ENCODE peak calls at places on chromosomes 5 and 9, in six cellular contexts. Q is IMR-90, P is H1, I is mesendoderm, F is mesenchymal stem cell, N is trophoblast cell. O is an unnamed sample.

GRCh38 chr5:150346592-150346991 is 10.9 kb upstream of the TCOF1 start:
- DNase-seq in P (no peak), N (no peak), Q (no peak), F (no peak), I (no peak), O (no peak)

GRCh38 chr5:154868702-154869101 is 10.3 kb downstream of the CNOT8 start:
- DNase-seq in F (no peak), P (no peak), N (no peak), I (peak; percentile 81), Q (peak; percentile 8), O (no peak)

GRCh38 chr5:7884491-7885273 is 15.7 kb downstream of the MTRR start:
- DNase-seq in F (no peak), P (no peak), Q (no peak), I (no peak), N (no peak), O (no peak)

GRCh38 chr5:136420168-136420916 is 55.0 kb upstream of the TRPC7 start:
- DNase-seq in P (no peak), Q (no peak), F (no peak), N (no peak), I (peak; percentile 34), O (no peak)

GRCh38 chr9:34675874-34676273 is 13.4 kb upstream of the CCL27 start:
- DNase-seq in F (no peak), P (no peak), I (no peak), Q (no peak), N (no peak), O (no peak)

GRCh38 chr9:111094433-111095421 is 56.5 kb upstream of the LPAR1 start:
- DNase-seq in F (peak; percentile 78), P (no peak), Q (peak; percentile 90), N (peak; percentile 2), I (no peak), O (no peak)

GRCh38 chr5:10635257-10635860 is 71.5 kb downstream of the ANKRD33B start:
- DNase-seq in Q (peak; percentile 80), N (peak; percentile 31), F (peak; percentile 42), I (no peak), P (no peak), O (no peak)

GRCh38 chr9:124695280-124695890 is 75.7 kb downstream of the NR6A1 start:
- DNase-seq in P (no peak), I (no peak), N (peak; percentile 95), Q (peak; percentile 37), F (peak; percentile 70), O (no peak)

GRCh38 chr5:28850320-28850921 is 1812.0 kb upstream of the CDH9 start:
- DNase-seq in F (no peak), N (peak; percentile 7), P (no peak), Q (no peak), I (peak; percentile 27), O (no peak)

GRCh38 chr9:124342946-124343485 is 72.2 kb downstream of the PSMB7 start:
- DNase-seq in P (no peak), I (peak; percentile 51), Q (peak; percentile 94), N (no peak), F (peak; percentile 87), O (peak; percentile 40)

GRCh38 chr9:81893929-81894328 is 34.3 kb upstream of the SPATA31D4 start:
- DNase-seq in N (no peak), Q (peak; percentile 69), F (peak; percentile 26), I (no peak), P (no peak), O (no peak)

GRCh38 chr5:58462154-58462553 is 2.3 kb upstream of the PLK2 start:
- DNase-seq in N (no peak), Q (no peak), P (no peak), F (peak; percentile 76), I (no peak), O (no peak)

GRCh38 chr5:171850354-171850947 is 64.8 kb downstream of the SMIM23 start:
- DNase-seq in P (no peak), I (peak; percentile 90), Q (no peak), F (peak; percentile 10), N (peak; percentile 29), O (peak; percentile 48)

GRCh38 chr5:172377856-172378255 is 76.5 kb downstream of the SH3PXD2B start:
- DNase-seq in F (no peak), I (no peak), P (no peak), Q (no peak), N (no peak), O (no peak)

GRCh38 chr5:78644741-78645300 is 3.8 kb downstream of the LHFPL2 start:
- DNase-seq in P (no peak), N (no peak), F (no peak), Q (peak; percentile 53), I (no peak), O (no peak)

GRCh38 chr5:141858084-141858765 is 20.0 kb downstream of the PCDH1 start:
- DNase-seq in I (peak; percentile 86), N (no peak), Q (no peak), P (no peak), F (no peak), O (no peak)

GRCh38 chr9:91898451-91899433 is 51.3 kb downstream of the ROR2 start:
- DNase-seq in P (no peak), Q (peak; percentile 50), N (peak; percentile 1), F (peak; percentile 82), I (peak; percentile 90), O (no peak)

GRCh38 chr9:11946521-11946920 is 746.7 kb upstream of the TYRP1 start:
- DNase-seq in F (peak; percentile 59), Q (no peak), N (no peak), I (no peak), P (no peak), O (no peak)

GRCh38 chr5:159851053-159851452 is 65.2 kb upstream of the ADRA1B start:
- DNase-seq in F (no peak), N (no peak), P (no peak), I (no peak), Q (peak; percentile 17), O (no peak)

GRCh38 chr9:68912561-68912960 is 101.4 kb downstream of the PRKACG start:
- DNase-seq in Q (no peak), I (no peak), N (no peak), P (no peak), F (no peak), O (no peak)

GRCh38 chr5:66554211-66554610 is 42.0 kb upstream of the MAST4 start:
- DNase-seq in N (peak; percentile 88), Q (no peak), I (no peak), F (no peak), P (no peak), O (no peak)

GRCh38 chr5:24268482-24269056 is 376.2 kb downstream of the CDH10 start:
- DNase-seq in F (no peak), I (no peak), N (no peak), Q (no peak), P (no peak), O (no peak)

GRCh38 chr9:87310827-87311564 is 186.7 kb upstream of the DAPK1 start:
- DNase-seq in Q (no peak), I (no peak), P (no peak), F (no peak), N (no peak), O (no peak)

GRCh38 chr5:95773325-95774059 is 42.4 kb downstream of the RHOBTB3 start:
- DNase-seq in P (no peak), Q (peak; percentile 90), F (peak; percentile 75), N (no peak), I (no peak), O (no peak)

GRCh38 chr5:132207783-132208182 is 19.9 kb downstream of the P4HA2 start:
- DNase-seq in F (no peak), Q (no peak), I (peak; percentile 18), P (no peak), N (no peak), O (no peak)

GRCh38 chr5:7096294-7096693 is 299.6 kb upstream of the ADCY2 start:
- DNase-seq in P (no peak), N (no peak), I (no peak), Q (no peak), F (no peak), O (no peak)

GRCh38 chr5:68290260-68290674 is 74.7 kb downstream of the PIK3R1 start:
- DNase-seq in F (peak; percentile 53), Q (peak; percentile 54), N (no peak), I (no peak), P (no peak), O (no peak)

DNA sequence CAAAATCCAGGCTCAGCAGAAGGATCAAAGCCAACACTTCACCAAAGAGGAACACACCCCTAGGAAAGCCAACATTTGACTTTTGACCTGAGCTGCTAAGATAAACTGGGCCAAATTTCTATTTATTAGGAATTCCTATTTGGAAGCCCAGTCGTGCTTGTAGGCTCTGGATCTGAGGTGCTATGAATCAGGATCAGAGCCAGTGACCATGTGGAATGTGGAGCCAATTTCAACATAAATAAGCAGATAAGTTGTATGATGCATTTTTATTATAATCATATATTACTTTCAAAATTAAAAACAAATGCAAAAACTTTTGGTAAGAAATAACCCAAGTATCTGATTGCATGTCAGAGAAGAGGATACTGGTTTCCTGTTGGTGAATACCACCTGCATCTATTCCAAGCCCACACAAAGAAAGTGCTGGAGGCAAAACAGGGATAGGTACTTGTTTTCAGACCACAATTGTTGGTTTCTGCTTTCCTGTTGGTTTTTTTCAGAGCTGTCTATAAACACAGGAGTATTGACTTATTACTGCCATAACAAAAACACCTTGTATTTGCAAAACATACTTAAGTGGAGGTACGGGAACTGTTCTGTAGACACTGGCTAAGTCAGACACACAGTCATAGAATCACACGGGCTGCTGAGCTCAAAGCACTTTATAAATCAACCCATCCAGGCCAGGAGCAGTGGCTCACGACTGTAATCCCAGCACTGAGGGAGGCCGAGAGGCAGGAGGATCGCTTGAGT is 52.8 kb downstream of the ARL15 start:
- DNase-seq in Q (peak; percentile 29), P (no peak), I (no peak), N (no peak), F (no peak), O (no peak)
- H2AK5ac ChIP-seq in Q (no peak overlapping the region), P (no peak overlapping the region), I (no peak overlapping the region), N (no peak overlapping the region), F (no peak overlapping the region), O (no peak overlapping the region)

DNA sequence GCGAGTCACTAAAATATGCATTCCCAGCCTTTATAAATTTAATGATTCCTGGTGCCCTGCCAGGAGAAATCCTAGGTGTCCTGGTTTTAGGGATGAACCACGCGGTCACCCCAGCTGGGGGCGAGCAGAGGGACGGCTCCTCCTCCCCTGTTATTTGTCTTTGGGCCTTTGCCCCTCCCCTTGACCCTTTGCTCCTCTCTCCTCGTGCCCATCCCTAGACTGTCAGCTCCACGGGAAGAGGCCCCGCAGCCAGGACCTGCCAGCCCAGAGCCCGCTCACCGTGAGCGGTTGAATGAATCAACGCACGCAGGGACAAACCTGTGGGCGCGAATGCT is 140.7 kb upstream of the COL5A1 start:
- DNase-seq in N (no peak), I (peak; percentile 6), F (no peak), P (no peak), Q (no peak), O (no peak)
- H2BK120ac ChIP-seq in N (no peak overlapping the region), I (no peak overlapping the region), F (peak overlapping the region; percentile 100), P (no peak overlapping the region), Q (no peak overlapping the region), O (no peak overlapping the region)

GRCh38 chr9:128615571-128615970 is 41.1 kb downstream of the DYNC2I2 start:
- DNase-seq in F (no peak), P (no peak), Q (no peak), N (no peak), I (no peak), O (no peak)
- H3K36me3 ChIP-seq in F (peaks cover 81% of the 10 kb centered on the region), P (peaks cover 76% of the 10 kb centered on the region), Q (peaks cover 79% of the 10 kb centered on the region), N (peaks cover 69% of the 10 kb centered on the region), I (peaks cover 50% of the 10 kb centered on the region), O (peaks cover 61% of the 10 kb centered on the region)

GRCh38 chr5:143068712-143069111 is 298.5 kb downstream of the ARHGAP26 start:
- DNase-seq in N (no peak), P (no peak), I (no peak), F (no peak), Q (no peak), O (no peak)
- H2AK5ac ChIP-seq in N (no peak overlapping the region), P (no peak overlapping the region), I (no peak overlapping the region), F (no peak overlapping the region), Q (peak overlapping the region; percentile 20), O (no peak overlapping the region)

GRCh38 chr5:104218200-104218599 is 655.6 kb upstream of the NUDT12 start:
- DNase-seq in F (no peak), Q (no peak), I (no peak), N (no peak), P (no peak), O (no peak)
- H2BK120ac ChIP-seq in F (no peak overlapping the region), Q (no peak overlapping the region), I (no peak overlapping the region), N (no peak overlapping the region), P (no peak overlapping the region), O (no peak overlapping the region)